ENCODE peak calls at places on chromosomes 4 and X, in ten cellular contexts. N is fibroblast of mammary gland, U is keratinocyte, B is dorsolateral prefrontal cortex, J is BE2C, K is astrocyte, Q is heart left ventricle, S is endothelial cell, F is chondrocyte, Y is omental fat pad. G is an unnamed sample.

GRCh38 chr4:74038161-74039064 is at the start of gene CXCL3:
- DNase-seq in S (peak), Q (peak), N (peak), J (peak), K (no peak), F (peak), B (peak), U (no peak), Y (peak), G (peak)

GRCh38 chrX:107996124-107996523 is 14.0 kb upstream of the TEX13B start:
- DNase-seq in K (no peak), F (no peak), B (no peak), U (no peak), Q (no peak), S (no peak), J (no peak), N (no peak), Y (no peak), G (no peak)

GRCh38 chrX:118049713-118050112 is 66.9 kb downstream of the KLHL13 start:
- DNase-seq in F (no peak), J (peak), Y (no peak), B (no peak), K (no peak), Q (no peak), S (no peak), N (peak), U (no peak), G (no peak)

GRCh38 chr4:124483043-124483906 is 229.3 kb downstream of the ANKRD50 start:
- DNase-seq in Y (no peak), Q (no peak), S (no peak), J (peak), U (no peak), F (no peak), K (peak), N (no peak), B (no peak), G (peak)

GRCh38 chrX:85004255-85004654 is 578 bp downstream of the APOOL start:
- DNase-seq in J (no peak), S (no peak), B (no peak), F (no peak), Y (no peak), N (peak), U (no peak), Q (no peak), K (peak), G (no peak)

GRCh38 chrX:110432066-110432465 is 73.4 kb downstream of the RTL9 start:
- DNase-seq in Y (no peak), U (no peak), Q (no peak), J (no peak), B (no peak), K (no peak), S (no peak), N (no peak), F (no peak), G (no peak)

GRCh38 chrX:10098235-10098819 is 58.4 kb upstream of the CLCN4 start:
- DNase-seq in Y (no peak), J (no peak), S (no peak), K (no peak), Q (no peak), F (no peak), B (no peak), N (peak), U (no peak), G (no peak)

GRCh38 chr4:114373508-114373907 is 225.1 kb upstream of the UGT8 start:
- DNase-seq in Y (no peak), K (no peak), Q (no peak), F (no peak), B (no peak), N (no peak), U (no peak), S (no peak), J (no peak), G (no peak)

GRCh38 chr4:137610960-137611359 is 78.7 kb upstream of the PCDH18 start:
- DNase-seq in K (no peak), N (peak), S (peak), B (no peak), J (peak), Y (no peak), U (no peak), Q (no peak), F (no peak), G (peak)

GRCh38 chr4:13534344-13535063 is 9.8 kb downstream of the NKX3-2 start:
- DNase-seq in F (no peak), S (no peak), K (no peak), Y (no peak), N (no peak), U (no peak), Q (no peak), B (no peak), J (no peak), G (no peak)

GRCh38 chrX:118682258-118683014 is 45.0 kb upstream of the IL13RA1 start:
- DNase-seq in B (no peak), Y (no peak), J (no peak), N (no peak), K (no peak), S (no peak), U (no peak), Q (no peak), F (no peak), G (no peak)

GRCh38 chr4:472881-473574 is 25.9 kb downstream of the ZNF721 start:
- DNase-seq in N (peak), Y (no peak), K (no peak), B (no peak), J (no peak), S (peak), Q (no peak), U (no peak), F (no peak), G (peak)

GRCh38 chr4:1330761-1331590 is 16.0 kb upstream of the UVSSA start:
- DNase-seq in N (no peak), S (no peak), K (no peak), Y (no peak), J (no peak), Q (no peak), B (no peak), F (no peak), U (no peak), G (no peak)

GRCh38 chr4:155403886-155404285 is 27.1 kb upstream of the MAP9 start:
- DNase-seq in S (no peak), U (no peak), F (no peak), Q (no peak), J (no peak), Y (no peak), N (peak), K (peak), B (no peak), G (no peak)

GRCh38 chr4:26860922-26861433 is 337 bp downstream of the STIM2 start:
- DNase-seq in U (no peak), N (peak), J (peak), F (peak), Y (no peak), S (peak), K (peak), Q (no peak), B (peak), G (peak)

GRCh38 chr4:18034099-18034498 is 12.5 kb upstream of the LCORL start:
- DNase-seq in J (no peak), S (no peak), N (peak), F (no peak), U (no peak), K (no peak), Y (no peak), Q (no peak), B (no peak), G (no peak)

GRCh38 chrX:72254835-72255234 is 16.0 kb upstream of the ERCC6L start:
- DNase-seq in K (no peak), Y (no peak), Q (no peak), J (no peak), F (no peak), B (no peak), U (no peak), S (no peak), N (no peak), G (no peak)

GRCh38 chr4:96913437-96914075 is 1073.7 kb downstream of the PDHA2 start:
- DNase-seq in K (peak), S (no peak), Q (no peak), J (peak), F (no peak), Y (no peak), B (no peak), N (no peak), U (no peak), G (no peak)

GRCh38 chrX:131288738-131289511 is at the start of gene IGSF1:
- DNase-seq in F (no peak), B (peak), Y (no peak), J (peak), N (peak), K (peak), S (peak), Q (peak), U (no peak), G (peak)

GRCh38 chr4:157741642-157742041 is 431.2 kb downstream of the GASK1B start:
- DNase-seq in N (peak), B (no peak), U (no peak), S (no peak), Y (no peak), J (no peak), F (no peak), K (peak), Q (no peak), G (no peak)

GRCh38 chrX:6244666-6245065 is 16.0 kb upstream of the NLGN4X start:
- DNase-seq in J (no peak), S (no peak), Q (no peak), B (no peak), N (no peak), Y (no peak), K (no peak), F (no peak), U (no peak), G (no peak)

GRCh38 chr4:186078977-186079697 is 10.2 kb downstream of the TLR3 start:
- DNase-seq in S (no peak), J (no peak), F (no peak), U (no peak), Y (no peak), Q (no peak), B (no peak), N (no peak), K (no peak), G (no peak)

GRCh38 chrX:71302461-71303213 is 1.1 kb downstream of the ITGB1BP2 start:
- DNase-seq in Y (no peak), K (peak), F (no peak), B (no peak), Q (no peak), N (no peak), J (no peak), S (no peak), U (no peak), G (no peak)

GRCh38 chr4:139763205-139763604 is 97.6 kb downstream of the MGST2 start:
- DNase-seq in F (no peak), Y (no peak), B (no peak), S (no peak), N (no peak), J (peak), K (no peak), Q (no peak), U (no peak), G (peak)

GRCh38 chrX:47518105-47518504 is 35.1 kb upstream of the ZNF41 start:
- DNase-seq in Y (no peak), S (no peak), B (no peak), F (no peak), K (no peak), N (peak), J (no peak), Q (no peak), U (no peak), G (no peak)

GRCh38 chr4:127995776-127996175 is 30.6 kb downstream of the ABHD18 start:
- DNase-seq in Q (no peak), N (peak), J (no peak), U (peak), Y (no peak), K (peak), F (no peak), S (no peak), B (no peak), G (no peak)

GRCh38 chr4:11769425-11769824 is 340.7 kb upstream of the HS3ST1 start:
- DNase-seq in Q (no peak), B (no peak), Y (no peak), J (no peak), U (no peak), F (no peak), K (peak), N (peak), S (no peak), G (no peak)

GRCh38 chr4:150462743-150463142 is 119.2 kb upstream of the MAB21L2 start:
- DNase-seq in U (no peak), S (no peak), Q (no peak), K (no peak), N (no peak), J (no peak), B (no peak), Y (no peak), F (no peak), G (no peak)

GRCh38 chrX:15336023-15336413 is 695 bp upstream of the PIGA start:
- DNase-seq in J (no peak), B (no peak), K (peak), S (peak), U (no peak), Q (no peak), F (no peak), N (peak), Y (peak), G (no peak)

GRCh38 chr4:7985891-7986441 is 46.3 kb upstream of the AFAP1 start:
- DNase-seq in N (peak), Y (no peak), F (no peak), Q (no peak), U (no peak), B (no peak), S (peak), K (no peak), J (no peak), G (no peak)

GRCh38 chr4:74640111-74640903 is 154.0 kb downstream of the BTC start:
- DNase-seq in B (no peak), N (peak), Q (no peak), S (no peak), K (peak), Y (no peak), U (no peak), J (no peak), F (no peak), G (no peak)

GRCh38 chrX:33014949-33015348 is 196.4 kb downstream of the DMD start:
- DNase-seq in K (no peak), Y (no peak), J (no peak), S (no peak), B (no peak), U (no peak), Q (no peak), N (no peak), F (no peak), G (no peak)

GRCh38 chrX:131146702-131147101 is 88.6 kb downstream of the ARHGAP36 start:
- DNase-seq in J (no peak), U (no peak), B (no peak), S (no peak), K (no peak), F (no peak), Q (no peak), Y (no peak), N (no peak), G (no peak)

DNA sequence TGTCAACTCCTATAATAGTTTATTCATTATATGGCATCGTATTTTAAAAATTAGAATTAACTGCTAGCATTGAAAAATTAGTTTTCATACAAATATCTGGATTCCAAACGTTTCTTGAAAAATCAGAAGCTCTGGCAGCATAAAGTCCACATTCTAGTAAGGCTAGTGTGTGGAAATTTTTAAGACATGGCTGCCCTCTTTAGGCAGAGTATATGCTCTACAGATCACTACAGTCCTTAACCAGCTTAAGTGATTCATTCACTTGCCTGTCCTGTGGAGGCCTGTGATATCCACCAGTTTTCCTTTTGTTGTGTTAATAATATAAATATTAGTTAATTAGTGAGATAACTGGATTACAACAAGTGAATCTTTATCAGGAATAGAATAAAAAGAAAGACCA is 287.2 kb downstream of the OPHN1 start:
- DNase-seq in S (no peak), Y (no peak), F (no peak), J (no peak), U (no peak), Q (no peak), N (peak), B (no peak), K (peak), G (no peak)
- TF ChIP-seq CTCF in S (no peak), Y (no peak), F (peak), J (no peak), U (no peak), Q (peak), N (peak), B (peak), K (peak), G (no peak)

DNA sequence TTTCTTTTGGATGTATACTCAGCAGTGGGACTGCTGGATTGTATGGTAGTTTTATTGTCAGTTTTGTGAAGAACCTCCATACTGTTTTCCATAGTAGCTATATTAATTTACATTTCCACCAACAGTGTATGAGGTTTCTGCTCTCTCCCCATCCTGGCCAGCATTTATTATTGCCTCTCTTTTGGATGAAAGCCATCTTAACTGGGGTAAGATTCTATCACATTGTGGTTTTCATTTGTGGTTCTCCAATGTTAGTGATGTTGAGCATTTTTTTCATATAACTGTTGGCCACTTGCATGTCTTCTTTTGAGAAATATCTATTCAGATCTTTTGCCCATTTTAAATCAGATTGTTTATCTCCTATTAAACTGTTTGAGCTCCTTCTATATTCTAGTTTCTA is 27.6 kb downstream of the QRFPR start:
- DNase-seq in B (no peak), J (no peak), Q (no peak), S (no peak), F (no peak), N (no peak), Y (no peak), U (no peak), K (peak), G (no peak)
- TF ChIP-seq CTCF in B (no peak), J (no peak), Q (no peak), S (no peak), F (no peak), N (no peak), Y (no peak), U (no peak), K (no peak), G (no peak)

DNA sequence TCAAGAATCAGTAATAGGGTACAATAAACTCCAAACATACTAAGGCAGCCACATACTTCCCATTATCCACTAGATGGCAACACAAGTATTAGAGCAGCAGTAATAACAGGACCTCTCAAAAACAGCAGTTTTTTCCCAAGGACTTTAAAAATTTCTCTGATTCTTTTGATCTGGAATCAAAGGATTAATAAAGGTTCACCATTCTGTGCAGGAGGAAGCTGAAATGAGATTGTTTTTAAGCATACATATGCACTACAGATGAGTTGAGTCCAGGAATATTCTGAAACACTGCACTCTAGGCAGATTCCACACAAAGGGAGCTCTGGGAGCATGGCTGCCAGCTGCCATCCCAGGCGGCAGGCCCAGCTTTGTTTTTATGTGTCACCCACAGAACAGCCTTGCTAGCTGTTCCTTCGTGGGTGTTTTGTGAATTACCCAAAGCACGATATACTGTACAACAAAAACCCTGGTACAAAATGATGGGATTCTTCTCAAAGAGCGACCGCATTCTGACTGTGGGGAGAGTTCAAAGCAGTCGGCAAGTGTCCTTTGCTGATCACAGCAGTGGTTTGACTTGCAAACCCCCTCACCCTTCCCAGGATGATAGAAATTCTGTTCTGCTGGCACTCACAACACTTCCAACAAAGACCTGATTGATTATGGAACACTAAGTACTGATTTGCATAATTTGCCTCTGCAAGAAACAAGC is 61.0 kb downstream of the STX18 start:
- DNase-seq in J (no peak), K (no peak), B (peak), U (no peak), Q (no peak), F (no peak), N (peak), Y (no peak), S (no peak), G (peak)
- TF ChIP-seq CTCF in J (peak), K (peak), B (peak), U (no peak), Q (peak), F (peak), N (peak), Y (no peak), S (no peak), G (peak)

GRCh38 chr4:6107114-6107791 is 89.0 kb upstream of the C4orf50 start:
- DNase-seq in S (peak), N (no peak), Y (no peak), K (no peak), Q (no peak), J (no peak), F (no peak), U (no peak), B (no peak), G (no peak)

GRCh38 chr4:6104541-6105130 is 86.4 kb upstream of the C4orf50 start:
- DNase-seq in J (no peak), K (no peak), Y (no peak), B (no peak), S (no peak), F (no peak), U (no peak), N (no peak), Q (no peak), G (no peak)

GRCh38 chr4:6107886-6108285 is 89.7 kb upstream of the C4orf50 start:
- DNase-seq in Q (peak), N (no peak), U (no peak), S (no peak), Y (no peak), B (no peak), K (no peak), F (no peak), J (no peak), G (no peak)

GRCh38 chr4:6105311-6105911 is 87.2 kb upstream of the C4orf50 start:
- DNase-seq in B (no peak), J (no peak), U (no peak), Y (no peak), Q (no peak), N (no peak), K (no peak), S (no peak), F (no peak), G (no peak)

DNA sequence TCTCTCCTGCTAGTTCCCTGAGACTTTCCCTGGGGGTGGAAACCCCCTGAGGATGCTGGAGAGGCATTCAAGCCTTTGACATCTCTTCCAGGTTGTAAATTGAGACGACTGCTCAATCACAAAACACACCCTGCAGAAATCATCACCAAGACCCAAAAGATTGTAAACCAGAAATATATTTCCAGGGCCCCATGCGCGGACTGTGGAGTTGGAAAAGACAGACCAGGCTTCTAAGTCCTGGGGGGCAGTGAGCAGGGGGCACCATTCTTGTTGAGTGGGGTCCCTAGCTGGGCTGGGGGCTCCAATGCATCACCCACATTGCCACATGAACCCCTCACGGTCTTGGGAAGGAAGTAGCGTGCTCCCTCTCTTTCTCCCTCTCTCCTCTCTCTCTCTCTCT is 87.9 kb upstream of the C4orf50 start:
- DNase-seq in J (no peak), Y (no peak), S (no peak), F (no peak), B (no peak), Q (no peak), K (no peak), U (no peak), N (no peak), G (no peak)
- TF ChIP-seq CTCF in J (no peak), Y (no peak), S (no peak), F (no peak), B (no peak), Q (no peak), K (no peak), U (no peak), N (no peak), G (no peak)